ENCODE peak calls at places on chromosomes 6 and 20, in seven cellular contexts. One of them, this sample, is unnamed.
A peak's percentile ranks its signal among the peaks of the same experiment; 100 is the strongest.

GRCh38 chr6:137044366-137045220 is at the start of gene IL20RA:
- DNase-seq in naive thymus-derived CD8-positive, alpha-beta T cell: no peak
- DNase-seq in stimulated activated CD4-positive, alpha-beta T cell treated with anti-CD3 and anti-CD28 coated beads, Interleukin-2, amount 100 ng/mL, for 24 hours: peak; percentile 13
- DNase-seq in occipital lobe: no peak
- DNase-seq in NCI-H1930: peak; percentile 9
- DNase-seq in T47D: peak; percentile 87
- DNase-seq in SW 1271: no peak
- DNase-seq in this sample: peak; percentile 58

GRCh38 chr20:37677969-37678610 is 15.7 kb upstream of the CTNNBL1 start:
- DNase-seq in naive thymus-derived CD8-positive, alpha-beta T cell: no peak
- DNase-seq in stimulated activated CD4-positive, alpha-beta T cell treated with anti-CD3 and anti-CD28 coated beads, Interleukin-2, amount 100 ng/mL, for 24 hours: no peak
- DNase-seq in occipital lobe: no peak
- DNase-seq in NCI-H1930: no peak
- DNase-seq in T47D: no peak
- DNase-seq in SW 1271: no peak
- DNase-seq in this sample: no peak

GRCh38 chr20:31712112-31712553 is 10.5 kb downstream of the BCL2L1 start:
- DNase-seq in naive thymus-derived CD8-positive, alpha-beta T cell: no peak
- DNase-seq in stimulated activated CD4-positive, alpha-beta T cell treated with anti-CD3 and anti-CD28 coated beads, Interleukin-2, amount 100 ng/mL, for 24 hours: no peak
- DNase-seq in occipital lobe: no peak
- DNase-seq in NCI-H1930: no peak
- DNase-seq in T47D: peak; percentile 45
- DNase-seq in SW 1271: no peak
- DNase-seq in this sample: no peak

GRCh38 chr6:11854418-11855165 is 76.0 kb upstream of the ADTRP start:
- DNase-seq in naive thymus-derived CD8-positive, alpha-beta T cell: no peak
- DNase-seq in stimulated activated CD4-positive, alpha-beta T cell treated with anti-CD3 and anti-CD28 coated beads, Interleukin-2, amount 100 ng/mL, for 24 hours: no peak
- DNase-seq in occipital lobe: no peak
- DNase-seq in NCI-H1930: no peak
- DNase-seq in T47D: peak; percentile 24
- DNase-seq in SW 1271: no peak
- DNase-seq in this sample: no peak

GRCh38 chr20:54061106-54061881 is 9.1 kb downstream of the BCAS1 start:
- DNase-seq in naive thymus-derived CD8-positive, alpha-beta T cell: no peak
- DNase-seq in stimulated activated CD4-positive, alpha-beta T cell treated with anti-CD3 and anti-CD28 coated beads, Interleukin-2, amount 100 ng/mL, for 24 hours: no peak
- DNase-seq in occipital lobe: no peak
- DNase-seq in NCI-H1930: no peak
- DNase-seq in T47D: no peak
- DNase-seq in SW 1271: no peak
- DNase-seq in this sample: no peak

GRCh38 chr6:40355532-40355931 is 231.6 kb downstream of the LRFN2 start:
- DNase-seq in naive thymus-derived CD8-positive, alpha-beta T cell: no peak
- DNase-seq in stimulated activated CD4-positive, alpha-beta T cell treated with anti-CD3 and anti-CD28 coated beads, Interleukin-2, amount 100 ng/mL, for 24 hours: no peak
- DNase-seq in occipital lobe: no peak
- DNase-seq in NCI-H1930: no peak
- DNase-seq in T47D: no peak
- DNase-seq in SW 1271: no peak
- DNase-seq in this sample: peak; percentile 11

GRCh38 chr20:35003211-35004031 is 47.8 kb downstream of the MYH7B start:
- DNase-seq in naive thymus-derived CD8-positive, alpha-beta T cell: no peak
- DNase-seq in stimulated activated CD4-positive, alpha-beta T cell treated with anti-CD3 and anti-CD28 coated beads, Interleukin-2, amount 100 ng/mL, for 24 hours: no peak
- DNase-seq in occipital lobe: no peak
- DNase-seq in NCI-H1930: no peak
- DNase-seq in T47D: no peak
- DNase-seq in SW 1271: no peak
- DNase-seq in this sample: no peak

GRCh38 chr6:135647521-135647920 is 150.0 kb upstream of the AHI1 start:
- DNase-seq in naive thymus-derived CD8-positive, alpha-beta T cell: no peak
- DNase-seq in stimulated activated CD4-positive, alpha-beta T cell treated with anti-CD3 and anti-CD28 coated beads, Interleukin-2, amount 100 ng/mL, for 24 hours: peak; percentile 17
- DNase-seq in occipital lobe: no peak
- DNase-seq in NCI-H1930: no peak
- DNase-seq in T47D: no peak
- DNase-seq in SW 1271: no peak
- DNase-seq in this sample: no peak

GRCh38 chr6:93423542-93423941 is 4.2 kb upstream of the EPHA7 start:
- DNase-seq in naive thymus-derived CD8-positive, alpha-beta T cell: no peak
- DNase-seq in stimulated activated CD4-positive, alpha-beta T cell treated with anti-CD3 and anti-CD28 coated beads, Interleukin-2, amount 100 ng/mL, for 24 hours: peak; percentile 4
- DNase-seq in occipital lobe: no peak
- DNase-seq in NCI-H1930: no peak
- DNase-seq in T47D: peak; percentile 52
- DNase-seq in SW 1271: peak; percentile 59
- DNase-seq in this sample: no peak

GRCh38 chr6:66993272-66993671 is 1286.2 kb upstream of the EYS start:
- DNase-seq in naive thymus-derived CD8-positive, alpha-beta T cell: no peak
- DNase-seq in stimulated activated CD4-positive, alpha-beta T cell treated with anti-CD3 and anti-CD28 coated beads, Interleukin-2, amount 100 ng/mL, for 24 hours: no peak
- DNase-seq in occipital lobe: no peak
- DNase-seq in NCI-H1930: no peak
- DNase-seq in T47D: no peak
- DNase-seq in SW 1271: no peak
- DNase-seq in this sample: no peak

GRCh38 chr6:71387179-71387578 is 98.6 kb downstream of the OGFRL1 start:
- DNase-seq in naive thymus-derived CD8-positive, alpha-beta T cell: no peak
- DNase-seq in stimulated activated CD4-positive, alpha-beta T cell treated with anti-CD3 and anti-CD28 coated beads, Interleukin-2, amount 100 ng/mL, for 24 hours: no peak
- DNase-seq in occipital lobe: no peak
- DNase-seq in NCI-H1930: no peak
- DNase-seq in T47D: no peak
- DNase-seq in SW 1271: no peak
- DNase-seq in this sample: no peak

GRCh38 chr6:7164536-7165001 is 56.8 kb downstream of the RREB1 start:
- DNase-seq in naive thymus-derived CD8-positive, alpha-beta T cell: no peak
- DNase-seq in stimulated activated CD4-positive, alpha-beta T cell treated with anti-CD3 and anti-CD28 coated beads, Interleukin-2, amount 100 ng/mL, for 24 hours: no peak
- DNase-seq in occipital lobe: no peak
- DNase-seq in NCI-H1930: no peak
- DNase-seq in T47D: no peak
- DNase-seq in SW 1271: no peak
- DNase-seq in this sample: no peak

GRCh38 chr6:77040566-77041195 is 422.6 kb downstream of the HTR1B start:
- DNase-seq in naive thymus-derived CD8-positive, alpha-beta T cell: no peak
- DNase-seq in stimulated activated CD4-positive, alpha-beta T cell treated with anti-CD3 and anti-CD28 coated beads, Interleukin-2, amount 100 ng/mL, for 24 hours: no peak
- DNase-seq in occipital lobe: no peak
- DNase-seq in NCI-H1930: no peak
- DNase-seq in T47D: no peak
- DNase-seq in SW 1271: no peak
- DNase-seq in this sample: no peak

GRCh38 chr6:18265787-18266523 is 1.6 kb upstream of the DEK start:
- DNase-seq in naive thymus-derived CD8-positive, alpha-beta T cell: no peak
- DNase-seq in stimulated activated CD4-positive, alpha-beta T cell treated with anti-CD3 and anti-CD28 coated beads, Interleukin-2, amount 100 ng/mL, for 24 hours: no peak
- DNase-seq in occipital lobe: no peak
- DNase-seq in NCI-H1930: no peak
- DNase-seq in T47D: no peak
- DNase-seq in SW 1271: no peak
- DNase-seq in this sample: no peak

GRCh38 chr20:4835244-4836177 is 113.8 kb downstream of the PRND start:
- DNase-seq in naive thymus-derived CD8-positive, alpha-beta T cell: no peak
- DNase-seq in stimulated activated CD4-positive, alpha-beta T cell treated with anti-CD3 and anti-CD28 coated beads, Interleukin-2, amount 100 ng/mL, for 24 hours: no peak
- DNase-seq in occipital lobe: no peak
- DNase-seq in NCI-H1930: no peak
- DNase-seq in T47D: no peak
- DNase-seq in SW 1271: no peak
- DNase-seq in this sample: no peak

GRCh38 chr6:53793318-53793975 is 1.4 kb upstream of the LRRC1 start:
- DNase-seq in naive thymus-derived CD8-positive, alpha-beta T cell: peak; percentile 17
- DNase-seq in stimulated activated CD4-positive, alpha-beta T cell treated with anti-CD3 and anti-CD28 coated beads, Interleukin-2, amount 100 ng/mL, for 24 hours: peak; percentile 41
- DNase-seq in occipital lobe: peak; percentile 50
- DNase-seq in NCI-H1930: peak; percentile 15
- DNase-seq in T47D: peak; percentile 91
- DNase-seq in SW 1271: peak; percentile 59
- DNase-seq in this sample: peak; percentile 75